ENCODE peak calls at places on chromosomes 13 and 19, in seven cellular contexts. Z is PC-3; A is IMR-90; K is keratinocyte; J is psoas muscle; X is CD8-positive, alpha-beta T cell; M is astrocyte. O is an unnamed sample. For H3K4me1, the result is how much of the 10 kb centered on the place peaks cover.

GRCh38 chr13:84870190-84870589 is 929.0 kb downstream of the SLITRK6 start:
- DNase-seq in Z (peak), A (no peak), K (no peak), J (no peak), X (no peak), M (no peak), O (no peak)

GRCh38 chr13:49370390-49370789 is 73.5 kb downstream of the CAB39L start:
- DNase-seq in Z (no peak), A (no peak), K (no peak), J (no peak), X (no peak), M (no peak), O (no peak)

GRCh38 chr19:29259153-29259552 is 46.2 kb upstream of the UQCRFS1 start:
- DNase-seq in Z (no peak), A (no peak), K (no peak), J (no peak), X (peak), M (no peak), O (no peak)

GRCh38 chr13:85738696-85739320 is 60.4 kb downstream of the SLITRK6 start:
- DNase-seq in Z (peak), A (peak), K (peak), J (no peak), X (no peak), M (no peak), O (no peak)

GRCh38 chr19:5880604-5881078 is 10.3 kb upstream of the FUT5 start:
- DNase-seq in Z (no peak), A (peak), K (no peak), J (peak), X (no peak), M (peak), O (peak)

GRCh38 chr19:1668339-1669123 is 16.1 kb upstream of the TCF3 start:
- DNase-seq in Z (no peak), A (no peak), K (no peak), J (no peak), X (no peak), M (no peak), O (no peak)

GRCh38 chr13:62119739-62120700 is 704.4 kb upstream of the PCDH20 start:
- DNase-seq in Z (peak), A (peak), K (no peak), J (no peak), X (no peak), M (peak), O (no peak)

GRCh38 chr19:48624791-48625723 is 5.8 kb downstream of the SPHK2 start:
- DNase-seq in Z (no peak), A (no peak), K (no peak), J (no peak), X (no peak), M (no peak), O (peak)

GRCh38 chr13:27403252-27403678 is 21.2 kb upstream of the GTF3A start:
- DNase-seq in Z (peak), A (peak), K (no peak), J (no peak), X (no peak), M (peak), O (no peak)

DNA sequence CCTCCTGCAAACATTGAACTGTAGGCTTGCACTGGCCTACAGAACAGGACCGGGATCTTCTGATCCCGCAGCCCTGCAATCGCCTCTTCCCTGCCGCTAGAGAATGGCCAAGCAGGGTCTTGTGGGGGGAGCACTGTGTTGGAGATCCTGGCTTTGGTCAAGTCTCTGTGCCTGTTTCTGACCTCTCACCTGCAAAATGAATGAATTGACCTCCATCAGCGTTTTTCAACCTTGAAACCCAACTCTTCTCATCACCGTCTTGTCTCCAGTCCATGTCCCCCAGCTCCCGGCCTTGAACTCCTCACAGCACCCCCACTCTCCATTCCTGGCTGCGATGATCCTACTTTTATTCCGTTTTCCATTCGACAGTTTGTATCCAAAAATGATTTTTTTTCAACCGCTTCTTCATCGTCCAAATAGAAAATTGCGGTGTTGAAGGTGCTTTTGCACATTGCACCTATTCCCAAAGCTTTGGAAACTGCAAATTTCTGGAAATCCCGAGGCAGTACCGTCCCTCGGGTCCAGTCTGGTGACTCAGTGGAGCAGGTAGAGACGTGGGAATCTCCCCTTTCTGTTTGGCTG is 2.0 kb downstream of the MYO9B start:
- DNase-seq in Z (no peak), A (no peak), K (no peak), J (no peak), X (no peak), M (no peak), O (no peak)
- H3K4me1 ChIP-seq in Z (under half), A (under half), K (under half), J (under half), X (half or more), M (under half), O (under half)

GRCh38 chr13:36549771-36550170 is 117.5 kb downstream of the CCNA1 start:
- DNase-seq in Z (no peak), A (no peak), K (no peak), J (no peak), X (no peak), M (no peak), O (no peak)

GRCh38 chr13:36552334-36552733 is 120.0 kb downstream of the CCNA1 start:
- DNase-seq in Z (no peak), A (no peak), K (no peak), J (no peak), X (no peak), M (no peak), O (no peak)

GRCh38 chr13:36549126-36549702 is 116.9 kb downstream of the CCNA1 start:
- DNase-seq in Z (no peak), A (no peak), K (no peak), J (no peak), X (no peak), M (no peak), O (no peak)

GRCh38 chr13:36551445-36551844 is 119.2 kb downstream of the CCNA1 start:
- DNase-seq in Z (no peak), A (no peak), K (no peak), J (no peak), X (no peak), M (no peak), O (no peak)

DNA sequence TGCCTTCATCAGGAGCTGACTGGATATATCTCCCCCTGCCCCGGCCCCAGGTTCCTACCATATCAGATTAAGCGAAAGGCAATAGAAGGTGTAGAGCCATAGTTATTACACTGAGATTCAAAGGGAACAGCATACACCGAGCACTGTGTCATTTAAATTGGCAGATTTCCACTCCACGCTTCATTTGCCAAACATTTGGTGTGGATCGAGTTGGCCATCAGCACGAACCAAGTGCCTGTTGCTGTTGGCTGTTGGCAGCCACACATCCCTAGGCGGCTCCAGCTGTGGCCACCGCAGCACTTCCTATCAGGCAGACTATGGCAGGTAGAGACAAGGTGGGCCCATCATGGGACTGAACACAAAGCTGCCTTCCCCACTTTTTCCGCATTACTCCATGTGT is 115.8 kb downstream of the CCNA1 start:
- DNase-seq in Z (no peak), A (no peak), K (no peak), J (no peak), X (no peak), M (no peak), O (no peak)
- H3K4me1 ChIP-seq in Z (under half), A (under half), K (under half), J (under half), X (under half), M (under half), O (under half)

GRCh38 chr13:74920361-74920760 is 561.6 kb downstream of the TBC1D4 start:
- DNase-seq in Z (no peak), A (no peak), K (no peak), J (no peak), X (no peak), M (no peak), O (no peak)
- H3K4me1 ChIP-seq in Z (under half), A (under half), K (under half), J (under half), X (under half), M (under half), O (under half)

DNA sequence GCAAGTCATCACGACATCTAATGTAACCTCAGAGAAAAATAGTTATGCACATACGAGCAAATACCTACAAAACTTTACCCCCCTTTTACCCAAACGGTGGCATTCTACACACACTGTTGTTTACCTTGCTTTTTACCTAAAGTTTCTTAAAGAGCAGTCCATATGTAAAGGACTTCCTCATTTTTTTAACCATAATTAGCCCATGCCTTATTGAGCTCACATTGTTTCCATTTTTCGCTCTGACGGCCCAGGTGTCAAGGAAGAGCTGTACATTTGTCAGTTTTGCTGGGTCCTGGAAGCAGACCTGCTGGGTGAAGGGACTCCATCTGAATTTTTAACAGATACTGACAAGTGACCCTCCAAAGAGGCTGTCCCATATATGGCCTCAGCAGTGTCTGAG is 89.4 kb downstream of the STK24 start:
- DNase-seq in Z (no peak), A (no peak), K (no peak), J (no peak), X (no peak), M (no peak), O (no peak)
- H3K4me1 ChIP-seq in Z (under half), A (under half), K (under half), J (half or more), X (under half), M (under half), O (under half)

DNA sequence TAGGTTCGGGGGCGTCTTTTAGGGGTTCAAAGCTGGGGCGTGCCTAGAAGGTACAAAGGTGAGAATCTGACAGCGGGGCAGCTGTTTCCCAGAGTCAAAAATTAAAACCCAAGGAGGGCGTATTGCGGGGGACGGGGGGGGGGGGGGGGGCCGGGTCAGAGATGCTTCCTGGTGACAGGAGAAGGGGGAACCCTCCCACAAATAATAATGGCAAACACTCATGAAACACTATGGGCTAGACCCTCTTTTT is 651 bp downstream of the PAK4 start:
- DNase-seq in Z (no peak), A (no peak), K (no peak), J (no peak), X (no peak), M (no peak), O (no peak)
- H3K4me1 ChIP-seq in Z (under half), A (under half), K (under half), J (under half), X (under half), M (under half), O (under half)